ENCODE peak calls at places on chromosomes 16 and 17, in nine cellular contexts. M is Caco-2, F is PC-3, W is bronchial epithelial cell, X is BJ, T is choroid plexus epithelial cell, Y is adrenal gland, K is ovary, D is ascending aorta. C is an unnamed sample.

GRCh38 chr17:76353004-76353598 is 615 bp downstream of the PRPSAP1 start:
- DNase-seq in T (no peak), X (no peak), M (peak), Y (peak), W (no peak), D (no peak), K (peak), F (no peak), C (no peak)

GRCh38 chr16:88465387-88465983 is 12.4 kb downstream of the ZFPM1 start:
- DNase-seq in K (no peak), D (no peak), F (no peak), Y (no peak), X (no peak), M (no peak), T (no peak), W (no peak), C (no peak)

GRCh38 chr17:21113106-21113690 is 13.6 kb upstream of the DHRS7B start:
- DNase-seq in M (no peak), F (no peak), D (no peak), T (no peak), K (no peak), X (no peak), W (no peak), Y (no peak), C (no peak)

GRCh38 chr17:15945493-15946209 is 721 bp downstream of the ADORA2B start:
- DNase-seq in D (no peak), Y (no peak), K (peak), X (no peak), F (no peak), T (peak), W (no peak), M (no peak), C (no peak)

GRCh38 chr16:67731071-67731810 is 12.1 kb upstream of the GFOD2 start:
- DNase-seq in F (no peak), Y (no peak), T (no peak), D (no peak), K (no peak), M (no peak), W (no peak), X (no peak), C (no peak)

GRCh38 chr16:29974291-29975133 is 844 bp downstream of the TAOK2 start:
- DNase-seq in F (peak), Y (peak), X (no peak), M (no peak), D (no peak), T (peak), W (no peak), K (peak), C (no peak)

GRCh38 chr17:58936295-58936694 is 170.4 kb downstream of the TRIM37 start:
- DNase-seq in D (no peak), Y (no peak), K (no peak), T (no peak), F (no peak), W (no peak), X (no peak), M (no peak), C (no peak)

GRCh38 chr17:81390029-81390428 is 5.2 kb upstream of the BAHCC1 start:
- DNase-seq in F (no peak), K (peak), T (no peak), D (no peak), X (no peak), M (no peak), W (no peak), Y (no peak), C (no peak)

GRCh38 chr17:29495011-29495410 is 71.8 kb downstream of the ABHD15 start:
- DNase-seq in X (no peak), K (no peak), F (peak), M (no peak), T (peak), D (no peak), W (peak), Y (no peak), C (no peak)

GRCh38 chr17:4708436-4708835 is 2.0 kb upstream of the ARRB2 start:
- DNase-seq in K (no peak), T (no peak), D (no peak), Y (no peak), M (peak), X (no peak), F (peak), W (no peak), C (no peak)

GRCh38 chr16:69626256-69626655 is 60.5 kb downstream of the NFAT5 start:
- DNase-seq in K (no peak), M (no peak), F (no peak), Y (no peak), X (no peak), T (peak), W (peak), D (no peak), C (no peak)

GRCh38 chr16:57882797-57883196 is 80.5 kb upstream of the KIFC3 start:
- DNase-seq in F (no peak), D (no peak), Y (no peak), W (no peak), K (no peak), T (peak), M (no peak), X (no peak), C (no peak)

GRCh38 chr17:29844339-29845048 is 85.5 kb downstream of the SSH2 start:
- DNase-seq in M (no peak), X (no peak), D (no peak), Y (no peak), K (no peak), W (no peak), F (no peak), T (peak), C (no peak)

GRCh38 chr16:23014592-23014991 is 134.7 kb downstream of the USP31 start:
- DNase-seq in D (no peak), W (peak), Y (no peak), F (no peak), M (no peak), X (no peak), T (no peak), K (no peak), C (no peak)

GRCh38 chr16:85151603-85152413 is 39.5 kb upstream of the CIBAR2 start:
- DNase-seq in Y (peak), D (peak), M (no peak), K (peak), W (peak), F (peak), X (peak), T (peak), C (no peak)

GRCh38 chr17:17935321-17936271 is 36.6 kb downstream of the TOM1L2 start:
- DNase-seq in D (peak), M (peak), W (peak), Y (peak), F (peak), X (peak), K (no peak), T (peak), C (no peak)

GRCh38 chr17:64112978-64113377 is 17.0 kb downstream of the ERN1 start:
- DNase-seq in T (no peak), M (no peak), W (no peak), X (no peak), Y (no peak), K (no peak), F (no peak), D (no peak), C (no peak)

GRCh38 chr16:67548265-67549126 is 13.8 kb upstream of the CTCF start:
- DNase-seq in X (no peak), M (no peak), F (no peak), D (no peak), K (peak), Y (no peak), W (no peak), T (no peak), C (no peak)

GRCh38 chr17:66567234-66568170 is 265.1 kb downstream of the PRKCA start:
- DNase-seq in T (peak), W (peak), F (peak), K (peak), X (no peak), M (peak), Y (peak), D (peak), C (peak)

GRCh38 chr16:22198547-22199293 is 7.4 kb upstream of the EEF2K start:
- DNase-seq in K (no peak), W (no peak), Y (no peak), F (no peak), D (no peak), X (no peak), M (no peak), T (no peak), C (no peak)

GRCh38 chr16:1825864-1826690 is 548 bp downstream of the HAGH start:
- DNase-seq in T (no peak), D (no peak), Y (peak), X (no peak), M (peak), F (peak), W (peak), K (no peak), C (no peak)

GRCh38 chr16:64489449-64489848 is 632.4 kb downstream of the CDH11 start:
- DNase-seq in W (peak), Y (no peak), X (no peak), M (no peak), T (no peak), D (no peak), F (no peak), K (no peak), C (no peak)

GRCh38 chr17:77745702-77746101 is 212.8 kb upstream of the TNRC6C start:
- DNase-seq in D (no peak), K (no peak), X (no peak), W (no peak), T (no peak), F (no peak), Y (no peak), M (no peak), C (no peak)

GRCh38 chr16:23362460-23363317 is 60.6 kb downstream of the SCNN1B start:
- DNase-seq in D (no peak), Y (no peak), W (no peak), F (peak), T (no peak), M (no peak), K (peak), X (no peak), C (no peak)

GRCh38 chr17:32609085-32609484 is 122.3 kb downstream of the CDK5R1 start:
- DNase-seq in Y (peak), T (peak), D (peak), M (no peak), K (no peak), W (peak), X (no peak), F (peak), C (peak)

GRCh38 chr16:24850289-24850931 is 4.6 kb downstream of the SLC5A11 start:
- DNase-seq in X (no peak), F (peak), Y (no peak), M (no peak), T (peak), D (no peak), W (peak), K (no peak), C (no peak)

GRCh38 chr17:75742337-75742736 is 21.1 kb downstream of the ITGB4 start:
- DNase-seq in M (no peak), F (no peak), Y (no peak), D (no peak), X (no peak), W (no peak), K (no peak), T (no peak), C (no peak)

GRCh38 chr17:82323514-82324234 is 6.3 kb upstream of the CD7 start:
- DNase-seq in Y (no peak), W (no peak), T (no peak), M (no peak), X (no peak), F (no peak), D (no peak), K (no peak), C (no peak)

GRCh38 chr16:9845661-9846361 is 336.4 kb downstream of the GRIN2A start:
- DNase-seq in Y (no peak), T (peak), K (no peak), X (no peak), M (no peak), W (peak), F (peak), D (no peak), C (no peak)

DNA sequence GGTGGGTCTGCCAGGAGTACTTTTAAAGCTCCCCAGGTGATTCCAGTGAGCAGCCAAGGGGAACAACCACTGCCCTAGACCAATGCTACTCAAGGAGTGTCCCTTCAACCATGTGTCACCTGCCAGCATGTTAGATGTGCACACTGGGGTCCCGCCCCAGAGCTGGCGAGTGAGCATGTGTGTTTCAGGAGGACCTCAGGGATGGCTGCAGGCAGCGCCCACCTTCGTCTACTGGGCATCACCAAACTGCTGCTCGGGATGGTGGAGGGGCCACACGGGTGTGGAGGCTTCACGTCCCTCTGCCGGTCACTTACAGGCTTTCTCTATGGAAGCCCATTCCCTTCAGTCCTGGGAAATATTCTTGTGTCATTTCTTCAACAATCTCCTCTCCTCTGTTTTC is 29.0 kb upstream of the DOC2B start:
- DNase-seq in Y (no peak), K (no peak), F (no peak), D (no peak), M (no peak), T (no peak), W (no peak), X (no peak), C (no peak)
- TF ChIP-seq CTCF in Y (no peak), K (no peak), F (no peak), D (no peak), M (no peak), T (no peak), W (no peak), X (no peak), C (no peak)

GRCh38 chr17:2025622-2026309 is 632 bp upstream of the RTN4RL1 start:
- DNase-seq in Y (peak), M (peak), W (peak), X (no peak), K (peak), F (peak), T (peak), D (peak), C (no peak)

GRCh38 chr17:2023256-2023655 is 1.9 kb downstream of the RTN4RL1 start:
- DNase-seq in M (no peak), F (no peak), W (no peak), D (no peak), Y (no peak), K (no peak), T (no peak), X (no peak), C (no peak)

GRCh38 chr17:2023692-2024571 is 1.2 kb downstream of the RTN4RL1 start:
- DNase-seq in D (peak), X (no peak), F (peak), K (peak), T (peak), Y (peak), W (no peak), M (peak), C (no peak)

GRCh38 chr17:2024572-2025219 is 438 bp downstream of the RTN4RL1 start:
- DNase-seq in K (no peak), X (no peak), W (no peak), D (no peak), M (no peak), T (no peak), F (no peak), Y (no peak), C (no peak)

GRCh38 chr17:2025220-2025621 is at the start of gene RTN4RL1:
- DNase-seq in D (peak), F (peak), Y (peak), X (no peak), T (peak), K (peak), M (peak), W (peak), C (no peak)
- H3K4me3 ChIP-seq in D (peak), F (peak), Y (peak), X (peak), T (peak), K (peak), M (peak), W (peak), C (peak)

GRCh38 chr17:50382931-50383330 is 9.9 kb downstream of the EME1 start:
- DNase-seq in X (no peak), D (no peak), F (no peak), T (no peak), Y (no peak), M (no peak), K (no peak), W (no peak), C (no peak)

GRCh38 chr17:50381920-50382319 is 8.9 kb downstream of the EME1 start:
- DNase-seq in M (no peak), W (no peak), D (no peak), X (no peak), K (no peak), T (peak), F (no peak), Y (no peak), C (no peak)

GRCh38 chr17:50381260-50381815 is 8.3 kb downstream of the EME1 start:
- DNase-seq in T (no peak), X (no peak), W (no peak), K (no peak), Y (no peak), M (no peak), D (no peak), F (no peak), C (no peak)

GRCh38 chr17:50379733-50380132 is 6.7 kb downstream of the EME1 start:
- DNase-seq in Y (no peak), T (no peak), X (no peak), D (no peak), F (no peak), K (no peak), M (no peak), W (no peak), C (no peak)

GRCh38 chr17:50380369-50381259 is 7.6 kb downstream of the EME1 start:
- DNase-seq in D (no peak), Y (no peak), X (no peak), T (no peak), F (peak), K (no peak), W (peak), M (no peak), C (no peak)
- TF ChIP-seq CTCF in D (no peak), Y (no peak), X (no peak), T (peak), F (peak), K (no peak), W (peak), M (peak), C (no peak)

DNA sequence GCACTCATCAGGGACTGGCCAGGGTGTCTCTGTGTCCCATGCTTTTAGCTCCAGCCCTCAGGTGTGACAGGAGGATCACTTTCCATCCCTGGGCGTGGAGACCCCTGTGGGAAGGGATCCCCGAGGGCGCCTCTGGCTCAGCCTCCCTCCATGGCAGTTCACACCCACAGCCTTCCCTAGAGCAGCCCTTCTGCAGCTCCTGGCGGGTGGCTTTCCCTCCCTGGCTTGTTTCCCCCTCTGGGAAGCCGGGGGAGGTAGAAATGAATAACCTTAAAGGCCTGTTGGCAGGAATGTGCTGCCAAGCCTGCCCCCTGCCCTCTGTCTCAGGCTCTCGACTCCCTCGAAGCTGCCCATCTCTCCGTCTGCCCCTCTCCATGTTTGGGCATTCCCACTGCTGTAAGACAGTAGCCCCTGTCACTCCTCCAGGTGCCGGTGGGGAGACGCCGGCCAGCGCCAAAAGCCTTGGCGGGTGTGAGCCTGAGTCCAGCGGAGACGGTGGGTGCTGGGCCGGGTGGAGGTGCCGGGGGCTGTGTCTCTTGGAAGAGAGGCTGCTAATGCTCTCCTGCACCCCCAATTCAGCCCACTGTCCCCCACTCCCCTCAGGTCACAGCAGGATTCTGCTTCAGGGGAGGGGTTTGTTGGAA is 2.1 kb upstream of the ATP2A1 start:
- DNase-seq in T (no peak), X (no peak), M (no peak), D (no peak), F (no peak), W (no peak), K (no peak), Y (no peak), C (no peak)
- H3K4me3 ChIP-seq in T (no peak), X (no peak), M (no peak), D (no peak), F (no peak), W (no peak), K (no peak), Y (no peak), C (no peak)

GRCh38 chr16:87411375-87412271 is 19.5 kb downstream of the MAP1LC3B start:
- DNase-seq in M (no peak), K (peak), X (no peak), D (no peak), T (no peak), W (no peak), Y (no peak), F (no peak), C (no peak)

GRCh38 chr16:87412371-87412995 is 20.3 kb downstream of the MAP1LC3B start:
- DNase-seq in Y (no peak), F (no peak), K (peak), X (no peak), W (no peak), D (no peak), M (no peak), T (no peak), C (no peak)

GRCh38 chr16:87409781-87410180 is 17.6 kb downstream of the MAP1LC3B start:
- DNase-seq in Y (no peak), K (peak), D (no peak), T (no peak), W (no peak), M (no peak), X (no peak), F (no peak), C (no peak)

GRCh38 chr16:87410530-87410929 is 18.4 kb downstream of the MAP1LC3B start:
- DNase-seq in D (no peak), M (no peak), X (no peak), W (no peak), F (no peak), Y (no peak), K (peak), T (no peak), C (no peak)

GRCh38 chr16:87410958-87411357 is 18.8 kb downstream of the MAP1LC3B start:
- DNase-seq in X (no peak), Y (no peak), T (no peak), D (no peak), K (peak), W (no peak), F (no peak), M (no peak), C (no peak)
- TF ChIP-seq CTCF in X (no peak), Y (no peak), T (peak), D (no peak), K (no peak), W (no peak), F (no peak), M (no peak), C (no peak)

DNA sequence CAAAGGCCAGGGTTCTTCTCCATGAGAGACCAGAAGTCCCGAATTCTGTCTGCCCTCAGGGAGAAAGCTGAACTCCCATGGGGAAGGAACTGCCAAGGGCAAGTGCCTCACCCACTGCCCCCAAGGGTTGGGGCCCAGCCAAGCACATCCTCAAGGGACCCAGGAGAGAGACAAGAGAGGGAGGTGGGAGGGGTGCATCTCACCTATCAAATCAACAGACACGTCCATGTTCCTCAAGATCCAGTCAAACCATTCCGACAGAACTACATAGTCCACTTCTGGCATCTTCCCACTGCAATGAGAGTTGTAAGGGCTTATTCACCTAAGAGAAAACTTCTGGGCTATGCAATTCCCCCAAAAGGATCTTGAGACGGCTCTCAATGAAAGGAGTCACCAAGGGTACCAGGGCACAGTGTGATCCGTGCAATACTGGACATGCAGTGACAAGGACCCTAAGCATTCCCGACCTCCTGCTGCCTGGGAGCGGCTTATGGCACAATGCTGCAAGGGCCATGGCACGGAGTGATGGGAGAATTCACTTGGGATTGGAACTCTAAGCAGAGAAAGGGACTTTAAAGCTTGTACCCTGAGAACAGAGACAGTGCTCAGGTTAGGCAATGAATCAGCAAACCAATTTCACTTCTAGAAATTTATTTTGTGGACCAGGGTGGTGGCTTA is 32.2 kb downstream of the TK2 start:
- DNase-seq in Y (peak), M (no peak), T (no peak), K (peak), W (no peak), F (no peak), X (no peak), D (no peak), C (no peak)
- H3K4me3 ChIP-seq in Y (no peak), M (no peak), T (no peak), K (no peak), W (no peak), F (no peak), X (no peak), D (no peak), C (peak)

C was measured in GM12864.